ENCODE peak calls at places on chromosomes 13 and 19, in eight cellular contexts. W, Z, G, C, I, U, T and E are unnamed samples.

GRCh38 chr13:23851106-23851505 is 38.1 kb downstream of the MIPEP start:
- DNase-seq in I (no peak), W (peak; percentile 68), U (peak; percentile 24), T (no peak), G (peak; percentile 53), C (no peak), Z (no peak), E (no peak)

GRCh38 chr19:12784871-12785430 is 6.3 kb upstream of the JUNB start:
- DNase-seq in C (no peak), G (no peak), T (no peak), U (peak; percentile 26), I (peak; percentile 66), Z (no peak), W (no peak), E (peak; percentile 21)

GRCh38 chr13:47503468-47503867 is 497.6 kb downstream of the SUCLA2 start:
- DNase-seq in C (no peak), I (no peak), U (no peak), W (peak; percentile 35), G (no peak), Z (no peak), T (no peak), E (no peak)

GRCh38 chr19:9839415-9839814 is 4.3 kb downstream of the PIN1 start:
- DNase-seq in U (peak; percentile 51), I (no peak), W (peak; percentile 29), Z (no peak), C (no peak), G (peak; percentile 75), T (no peak), E (no peak)

GRCh38 chr19:16445238-16446107 is 26.3 kb downstream of the EPS15L1 start:
- DNase-seq in I (no peak), W (peak; percentile 52), C (no peak), T (no peak), G (peak; percentile 18), U (peak; percentile 83), Z (no peak), E (no peak)

GRCh38 chr13:27403252-27403678 is 21.2 kb upstream of the GTF3A start:
- DNase-seq in Z (no peak), I (no peak), C (no peak), U (peak; percentile 65), W (peak; percentile 46), T (no peak), G (peak; percentile 11), E (peak; percentile 48)

GRCh38 chr13:99517577-99517976 is 16.3 kb downstream of the TM9SF2 start:
- DNase-seq in C (no peak), U (no peak), G (no peak), W (peak; percentile 53), T (no peak), I (no peak), Z (no peak), E (no peak)

GRCh38 chr13:60226507-60226906 is 62.8 kb upstream of the DIAPH3 start:
- DNase-seq in I (no peak), C (no peak), T (no peak), G (peak; percentile 54), W (peak; percentile 30), Z (no peak), U (peak; percentile 47), E (peak; percentile 53)

GRCh38 chr13:74135306-74136088 is 1.3 kb upstream of the KLF12 start:
- DNase-seq in U (peak; percentile 75), T (peak; percentile 62), C (peak; percentile 84), G (peak; percentile 66), Z (peak; percentile 48), W (peak; percentile 63), I (peak; percentile 75), E (peak; percentile 87)

GRCh38 chr13:41960195-41960699 is 662 bp downstream of the VWA8 start:
- DNase-seq in Z (no peak), C (no peak), W (peak; percentile 9), T (no peak), I (no peak), U (peak; percentile 29), G (peak; percentile 47), E (peak; percentile 59)

GRCh38 chr19:48403606-48404005 is 10.1 kb downstream of the GRIN2D start:
- DNase-seq in Z (peak; percentile 23), G (peak; percentile 67), C (no peak), I (no peak), W (peak; percentile 49), T (no peak), U (peak; percentile 71), E (peak; percentile 77)

GRCh38 chr13:39268398-39268797 is 230.1 kb downstream of the NHLRC3 start:
- DNase-seq in C (no peak), T (no peak), U (no peak), G (no peak), W (no peak), I (no peak), Z (no peak), E (no peak)

GRCh38 chr13:37835392-37835791 is 34.2 kb downstream of the TRPC4 start:
- DNase-seq in I (no peak), C (no peak), U (no peak), Z (no peak), G (no peak), T (no peak), W (no peak), E (no peak)

GRCh38 chr13:113511361-113511760 is 20.9 kb upstream of the DCUN1D2 start:
- DNase-seq in Z (no peak), C (no peak), G (no peak), U (no peak), W (no peak), T (no peak), I (no peak), E (no peak)

GRCh38 chr19:11813801-11814706 is at the start of gene ZNF440:
- DNase-seq in G (peak; percentile 91), I (peak; percentile 97), W (peak; percentile 98), T (peak; percentile 96), U (peak; percentile 92), Z (peak; percentile 76), C (peak; percentile 97), E (peak; percentile 95)

DNA sequence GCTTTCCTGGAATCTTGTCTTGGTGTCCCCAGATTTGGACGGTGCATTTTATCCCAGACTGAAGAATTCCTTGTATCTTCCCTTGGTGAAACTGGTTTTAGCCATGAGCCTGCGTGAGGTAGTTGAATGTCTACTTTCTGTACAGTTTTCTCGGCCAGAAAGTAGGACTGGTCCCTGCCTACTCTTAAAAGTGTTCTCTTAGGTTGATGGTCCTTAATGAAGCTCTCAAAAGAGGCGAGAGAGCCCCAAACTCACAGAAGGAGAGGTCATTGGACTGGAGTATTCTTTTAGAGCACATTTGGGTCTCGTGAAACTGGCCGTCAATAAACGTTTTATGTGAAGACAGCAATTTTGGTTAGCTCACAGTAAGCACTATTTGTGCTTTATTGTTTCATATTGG is 657 bp downstream of the GTF2F2 start:
- DNase-seq in W (no peak), Z (no peak), T (no peak), U (no peak), G (no peak), C (no peak), I (no peak), E (no peak)
- H3K27ac ChIP-seq in W (peak overlapping the region; percentile 83), Z (peak overlapping the region; percentile 93), T (peak overlapping the region; percentile 88), U (peak overlapping the region; percentile 80), G (peak overlapping the region; percentile 79), C (peak overlapping the region; percentile 90), I (peak overlapping the region; percentile 91), E (peak overlapping the region; percentile 97)

DNA sequence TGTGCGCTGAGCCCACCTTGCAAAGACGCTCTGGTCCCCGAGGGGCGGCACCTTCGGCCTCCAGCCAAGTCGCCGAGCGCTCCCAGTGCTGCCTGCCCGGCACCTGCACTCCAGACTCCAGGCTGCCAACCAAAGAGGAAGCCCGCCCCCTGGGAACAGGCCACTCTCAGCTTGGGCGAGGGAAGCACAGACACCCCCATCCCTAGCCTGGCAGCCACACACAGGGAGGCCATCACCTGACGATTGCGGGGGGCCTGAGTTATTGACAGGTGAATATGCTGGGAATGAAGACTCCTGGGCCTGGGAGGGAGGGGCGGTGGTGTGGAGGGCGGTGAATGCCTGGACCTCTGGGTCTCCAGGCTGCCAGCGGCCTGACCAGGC is 10.3 kb upstream of the ZNF492 start:
- DNase-seq in U (no peak), C (peak; percentile 42), G (no peak), W (no peak), I (no peak), Z (no peak), T (no peak), E (no peak)
- H3K9me3 ChIP-seq in U (peaks cover 28% of the 10 kb centered on the region), C (no peaks in the 10 kb centered on the region), G (no peaks in the 10 kb centered on the region), W (peaks cover 7% of the 10 kb centered on the region), I (no peaks in the 10 kb centered on the region), Z (no peaks in the 10 kb centered on the region), T (no peaks in the 10 kb centered on the region), E (no peaks in the 10 kb centered on the region)

DNA sequence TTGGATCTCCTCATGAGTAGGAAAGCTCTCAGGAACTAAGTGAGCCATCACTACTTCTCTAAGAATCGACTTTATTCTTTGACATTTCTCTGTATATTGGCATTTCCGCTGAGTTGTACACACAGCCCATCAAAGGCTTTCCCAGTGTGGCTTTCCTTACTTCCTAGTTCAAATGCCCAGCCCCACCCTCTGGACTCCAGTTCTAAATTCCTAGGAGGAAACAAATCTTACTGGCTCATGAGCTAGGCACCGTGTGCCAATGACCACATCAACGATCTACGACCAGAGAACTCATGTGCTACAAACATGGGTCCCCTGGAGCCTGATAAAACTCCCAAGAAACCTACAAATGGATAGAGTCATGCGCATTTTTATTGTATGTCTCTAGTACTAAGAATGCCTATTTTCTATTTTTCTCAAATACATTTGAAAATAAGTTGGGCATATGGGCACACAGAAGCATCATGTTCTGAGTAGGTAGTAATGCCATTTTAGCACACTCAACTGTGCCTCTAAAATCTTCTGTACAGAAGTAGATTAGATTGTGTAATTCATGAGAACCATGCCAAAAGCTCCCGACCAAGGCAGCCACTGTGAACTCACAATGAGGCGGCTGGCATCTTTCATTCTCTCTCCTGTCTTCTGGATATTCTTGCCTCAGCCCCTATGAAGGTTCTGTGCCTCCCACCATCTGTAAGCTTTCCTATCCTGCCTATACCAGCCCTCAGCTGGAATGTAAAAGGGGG is 10.5 kb upstream of the RAP2A start:
- DNase-seq in C (no peak), Z (no peak), U (no peak), T (no peak), I (no peak), G (no peak), W (no peak), E (peak; percentile 52)
- H3K27ac ChIP-seq in C (no peak overlapping the region), Z (no peak overlapping the region), U (no peak overlapping the region), T (no peak overlapping the region), I (no peak overlapping the region), G (no peak overlapping the region), W (no peak overlapping the region), E (no peak overlapping the region)

GRCh38 chr19:52115526-52116053 is 20.0 kb upstream of the ZNF841 start:
- DNase-seq in C (no peak), W (no peak), Z (no peak), G (no peak), U (no peak), I (no peak), T (no peak), E (no peak)
- H3K9me3 ChIP-seq in C (peaks cover 100% of the 10 kb centered on the region), W (peaks cover 94% of the 10 kb centered on the region), Z (peaks cover 90% of the 10 kb centered on the region), G (peaks cover 14% of the 10 kb centered on the region), U (peaks cover 83% of the 10 kb centered on the region), I (peaks cover 92% of the 10 kb centered on the region), T (peaks cover 17% of the 10 kb centered on the region), E (peaks cover 36% of the 10 kb centered on the region)

GRCh38 chr19:23392706-23393105 is 2.6 kb downstream of the ZNF91 start:
- DNase-seq in I (no peak), T (no peak), U (no peak), W (peak; percentile 22), Z (no peak), C (no peak), G (no peak), E (no peak)
- H3K27ac ChIP-seq in I (no peak overlapping the region), T (no peak overlapping the region), U (no peak overlapping the region), W (peak overlapping the region; percentile 95), Z (no peak overlapping the region), C (no peak overlapping the region), G (no peak overlapping the region), E (peak overlapping the region; percentile 42)